ENCODE peak calls at places on chromosome 19, in five cellular contexts. X is stomach, G is testis, C is A549, R is activated B cell treated with CpG ODN at 0.5 μM for 24 hours. W is an unnamed sample.

GRCh38 chr19:5820785-5821184 is 15.9 kb downstream of the NRTN start:
- DNase-seq in C (no peak), G (no peak), R (no peak), X (no peak), W (no peak)

GRCh38 chr19:29677001-29677781 is 11.9 kb downstream of the PLEKHF1 start:
- DNase-seq in X (no peak), G (no peak), C (no peak), R (no peak), W (no peak)

GRCh38 chr19:13018037-13018914 is 23.0 kb downstream of the NFIX start:
- DNase-seq in C (no peak), X (peak), G (peak), R (no peak), W (no peak)

GRCh38 chr19:17328517-17329060 is 6.1 kb downstream of the ANO8 start:
- DNase-seq in C (no peak), G (no peak), R (peak), X (no peak), W (no peak)

GRCh38 chr19:18292460-18292809 is 11.0 kb upstream of the JUND start:
- DNase-seq in C (no peak), X (no peak), G (no peak), R (no peak), W (no peak)

GRCh38 chr19:45444318-45445041 is 20.8 kb upstream of the ERCC1 start:
- DNase-seq in G (peak), X (peak), C (peak), R (peak), W (peak)

GRCh38 chr19:58468216-58468839 is 1.4 kb downstream of the ZNF324 start:
- DNase-seq in G (no peak), X (no peak), C (no peak), R (no peak), W (no peak)

GRCh38 chr19:14023404-14024235 is 4.3 kb upstream of the RLN3 start:
- DNase-seq in R (no peak), C (peak), X (peak), G (peak), W (peak)

GRCh38 chr19:55676384-55676783 is 1.4 kb downstream of the EPN1 start:
- DNase-seq in C (no peak), R (no peak), G (peak), X (peak), W (no peak)

GRCh38 chr19:30423481-30423880 is 51.3 kb downstream of the ZNF536 start:
- DNase-seq in R (no peak), C (no peak), G (peak), X (no peak), W (no peak)

GRCh38 chr19:18440421-18440877 is 2.5 kb upstream of the ISYNA1 start:
- DNase-seq in G (no peak), R (no peak), C (peak), X (no peak), W (no peak)

GRCh38 chr19:50277966-50278580 is 51.1 kb downstream of the KCNC3 start:
- DNase-seq in G (no peak), X (no peak), R (no peak), C (no peak), W (no peak)

GRCh38 chr19:38918526-38918925 is 6.5 kb upstream of the CCER2 start:
- DNase-seq in R (no peak), X (no peak), C (no peak), G (no peak), W (no peak)

GRCh38 chr19:38917516-38917915 is 5.5 kb upstream of the CCER2 start:
- DNase-seq in X (no peak), G (no peak), R (no peak), C (no peak), W (no peak)

GRCh38 chr19:38919837-38920528 is 8.0 kb upstream of the CCER2 start:
- DNase-seq in X (no peak), C (no peak), G (no peak), R (no peak), W (no peak)

GRCh38 chr19:38915329-38916321 is 3.6 kb upstream of the CCER2 start:
- DNase-seq in R (no peak), C (no peak), X (no peak), G (no peak), W (no peak)

DNA sequence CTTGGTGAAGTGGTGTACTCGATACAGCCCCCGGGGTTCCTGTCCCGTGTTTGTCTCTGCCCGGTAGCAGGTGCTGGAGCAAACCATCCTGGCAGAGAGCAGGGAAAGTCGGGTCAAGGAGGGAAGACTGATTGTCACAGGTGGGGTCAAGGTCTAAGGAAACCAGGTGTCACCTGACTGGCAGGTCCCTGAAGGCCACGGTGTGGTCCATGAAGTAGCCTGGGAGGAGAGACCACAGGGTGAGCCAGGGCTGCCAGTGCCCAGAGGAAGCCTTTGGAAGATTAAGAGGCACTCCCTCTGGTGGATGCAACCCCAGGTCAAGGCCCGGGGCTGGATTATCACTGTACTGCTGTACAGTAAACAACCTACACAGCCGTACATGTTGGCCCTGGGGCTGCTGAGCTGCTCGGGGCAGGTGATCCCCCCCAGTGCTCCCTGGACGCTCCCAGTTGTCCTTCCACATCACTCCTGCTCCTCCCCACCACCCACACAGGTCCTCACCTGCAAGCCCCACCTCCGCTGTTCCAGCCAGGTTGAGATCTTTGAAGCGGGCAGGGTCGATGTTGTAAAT is 6.0 kb upstream of the CCER2 start:
- DNase-seq in X (no peak), R (no peak), C (peak), G (peak), W (no peak)
- TF ChIP-seq CTCF in X (no peak), R (no peak), C (peak), G (no peak), W (peak)

DNA sequence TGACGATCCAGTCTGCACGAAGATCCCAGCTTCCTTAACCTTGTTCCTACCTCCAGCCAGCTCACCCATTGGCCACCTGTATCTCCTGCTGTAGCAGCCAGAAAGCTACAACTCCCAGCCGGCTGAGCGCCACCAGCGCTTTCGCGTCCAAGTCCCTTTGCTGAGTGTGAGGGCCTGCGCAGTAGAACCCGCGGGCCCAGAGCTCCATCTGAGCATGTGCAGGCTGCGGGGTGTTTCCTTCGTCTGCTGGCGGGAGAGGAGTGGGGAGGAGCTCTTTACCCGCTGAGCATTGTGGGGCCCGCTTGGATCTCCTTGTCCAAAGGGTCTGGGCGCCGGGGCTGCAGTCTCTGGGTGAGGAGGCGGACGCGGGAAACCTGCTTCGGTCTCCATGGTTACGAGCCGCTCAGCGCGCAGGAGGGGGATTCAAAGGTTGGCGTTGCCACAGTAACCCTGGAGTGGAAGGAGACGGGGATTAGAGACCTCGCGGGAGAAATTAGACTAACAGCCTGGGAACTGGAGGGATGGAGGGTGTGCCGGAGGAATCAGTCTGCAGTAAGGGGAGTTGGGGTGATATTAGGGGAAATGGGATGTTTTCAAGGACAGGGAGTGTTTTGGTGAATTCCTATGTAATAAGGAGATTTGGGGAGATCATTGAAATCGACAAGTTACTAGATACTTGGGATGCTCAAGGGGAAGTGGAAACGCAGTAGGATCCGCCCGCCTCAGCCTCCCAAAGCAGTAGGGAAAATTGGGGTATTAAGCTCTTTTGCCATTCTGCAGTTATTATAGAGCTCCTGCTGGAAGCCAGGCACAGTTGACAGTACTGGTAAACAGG is 33.5 kb downstream of the ZSWIM9 start:
- DNase-seq in C (peak), X (peak), R (peak), G (peak), W (peak)
- TF ChIP-seq CTCF in C (no peak), X (peak), R (no peak), G (no peak), W (no peak)

GRCh38 chr19:2944403-2944774 is 382 bp downstream of the ZNF77 start:
- DNase-seq in C (no peak), X (no peak), R (no peak), G (no peak), W (no peak)

GRCh38 chr19:2949939-2950285 is 5.1 kb upstream of the ZNF77 start:
- DNase-seq in X (peak), R (no peak), G (no peak), C (peak), W (no peak)

GRCh38 chr19:2945575-2946184 is 909 bp upstream of the ZNF77 start:
- DNase-seq in C (no peak), R (no peak), G (no peak), X (no peak), W (no peak)

GRCh38 chr19:2942928-2943640 is 1.7 kb downstream of the ZNF77 start:
- DNase-seq in X (no peak), R (no peak), C (no peak), G (no peak), W (no peak)

DNA sequence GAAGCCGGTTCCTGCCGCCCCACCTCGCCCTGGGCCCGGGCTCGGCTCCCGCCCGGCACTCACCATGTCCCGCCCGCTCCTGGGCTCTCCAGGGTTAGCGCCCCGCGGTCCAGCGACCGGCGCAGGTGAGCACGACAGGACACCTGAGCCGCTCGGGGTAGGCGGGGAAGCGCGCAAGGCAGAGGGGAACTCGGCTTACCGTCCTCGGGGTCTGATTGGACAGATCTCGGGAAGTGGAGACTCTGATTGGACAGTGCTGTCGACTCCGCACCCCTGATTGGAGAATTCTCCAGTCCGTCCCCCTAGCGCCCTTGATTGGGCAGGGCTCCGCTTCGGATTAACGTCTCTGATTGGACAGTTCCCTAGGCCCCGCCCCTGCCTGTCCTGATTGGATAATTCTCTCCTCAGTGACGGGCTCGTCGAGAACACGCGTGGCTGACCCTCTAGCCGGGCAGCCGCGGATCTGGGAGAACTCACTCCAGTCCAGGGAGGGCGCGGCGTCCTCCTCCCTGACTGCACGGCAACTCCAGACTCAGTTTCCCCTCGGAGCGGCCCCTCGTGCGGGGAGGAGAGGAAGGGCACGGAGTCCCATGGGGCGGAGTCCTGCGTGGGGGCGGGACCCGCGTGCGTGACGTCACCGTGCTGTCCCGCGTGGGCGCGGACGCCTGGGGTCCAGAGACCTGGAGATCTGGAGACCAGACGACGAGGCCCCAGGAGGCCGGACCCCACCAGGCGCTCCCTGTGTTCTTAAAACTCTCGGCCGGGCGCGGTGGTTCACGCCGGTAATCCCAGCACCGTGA is at the start of gene ZNF77:
- DNase-seq in R (peak), C (peak), X (peak), G (peak), W (peak)
- TF ChIP-seq CTCF in R (no peak), C (no peak), X (no peak), G (peak), W (no peak)

GRCh38 chr19:7879102-7879770 is 5.0 kb upstream of the PRR36 start:
- DNase-seq in C (no peak), R (no peak), X (no peak), G (no peak), W (no peak)
- TF ChIP-seq CTCF in C (no peak), R (no peak), X (no peak), G (no peak), W (no peak)

GRCh38 chr19:3669616-3670257 is 30.5 kb downstream of the PIP5K1C start:
- DNase-seq in C (no peak), R (no peak), X (no peak), G (no peak), W (no peak)
- TF ChIP-seq CTCF in C (no peak), R (no peak), X (no peak), G (no peak), W (no peak)

GRCh38 chr19:39167461-39168257 is 29.1 kb upstream of the NCCRP1 start:
- DNase-seq in C (no peak), R (no peak), X (peak), G (no peak), W (peak)

GRCh38 chr19:39165857-39166256 is 30.9 kb upstream of the NCCRP1 start:
- DNase-seq in X (no peak), C (no peak), R (no peak), G (no peak), W (no peak)

GRCh38 chr19:39164289-39164688 is 32.5 kb upstream of the NCCRP1 start:
- DNase-seq in R (no peak), G (no peak), X (no peak), C (no peak), W (no peak)

GRCh38 chr19:39168258-39169142 is 28.3 kb upstream of the NCCRP1 start:
- DNase-seq in X (no peak), C (no peak), G (no peak), R (no peak), W (no peak)

GRCh38 chr19:39166571-39167391 is 30.0 kb upstream of the NCCRP1 start:
- DNase-seq in R (no peak), X (peak), C (no peak), G (peak), W (no peak)
- TF ChIP-seq CTCF in R (no peak), X (no peak), C (no peak), G (no peak), W (no peak)

DNA sequence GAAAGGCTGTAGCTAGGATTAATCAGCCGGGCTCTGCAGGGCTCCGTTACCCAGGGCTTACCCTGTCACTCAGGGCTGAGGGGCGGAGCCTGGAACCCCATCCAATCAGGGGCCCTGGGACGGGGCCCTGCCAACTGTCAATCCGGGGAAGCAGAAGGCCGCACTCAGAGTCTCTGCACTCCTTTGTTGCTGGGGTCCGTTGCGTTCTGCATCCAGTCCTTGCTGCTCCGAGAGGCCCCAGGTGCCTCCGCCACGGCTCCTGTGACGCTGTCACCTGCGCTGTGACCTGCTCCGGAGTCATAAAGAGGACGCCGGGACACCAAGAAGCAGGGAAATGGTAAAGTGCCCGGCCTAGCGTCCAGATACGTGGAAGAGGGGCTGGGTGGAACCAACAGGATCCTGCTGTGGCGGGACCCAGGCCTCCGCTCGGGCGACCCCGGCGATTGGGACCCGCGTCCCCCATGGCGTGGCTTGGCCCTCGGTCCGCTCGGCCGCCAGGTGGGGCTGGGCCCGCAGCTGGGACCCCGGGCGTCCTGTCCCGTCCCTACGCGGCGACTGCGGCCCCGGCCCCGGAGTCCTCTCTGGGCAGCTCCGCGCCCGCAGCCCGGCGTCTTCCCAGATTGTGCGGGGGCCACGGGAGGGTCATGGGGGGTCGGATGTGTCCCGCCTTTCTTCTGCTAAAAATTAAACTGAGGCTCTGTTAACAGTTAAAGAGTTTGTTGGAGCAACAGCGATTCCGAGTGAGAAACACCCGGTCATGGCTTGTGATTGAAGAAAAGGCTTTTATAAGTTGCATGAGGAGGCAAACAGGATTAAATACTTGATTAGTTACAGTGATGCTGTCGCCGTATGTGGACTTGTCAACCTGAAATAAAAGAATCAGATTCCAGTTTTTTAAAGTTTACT is at the start of gene ZNF491:
- DNase-seq in G (peak), X (peak), R (peak), C (no peak), W (peak)
- TF ChIP-seq CTCF in G (no peak), X (no peak), R (no peak), C (no peak), W (peak)

DNA sequence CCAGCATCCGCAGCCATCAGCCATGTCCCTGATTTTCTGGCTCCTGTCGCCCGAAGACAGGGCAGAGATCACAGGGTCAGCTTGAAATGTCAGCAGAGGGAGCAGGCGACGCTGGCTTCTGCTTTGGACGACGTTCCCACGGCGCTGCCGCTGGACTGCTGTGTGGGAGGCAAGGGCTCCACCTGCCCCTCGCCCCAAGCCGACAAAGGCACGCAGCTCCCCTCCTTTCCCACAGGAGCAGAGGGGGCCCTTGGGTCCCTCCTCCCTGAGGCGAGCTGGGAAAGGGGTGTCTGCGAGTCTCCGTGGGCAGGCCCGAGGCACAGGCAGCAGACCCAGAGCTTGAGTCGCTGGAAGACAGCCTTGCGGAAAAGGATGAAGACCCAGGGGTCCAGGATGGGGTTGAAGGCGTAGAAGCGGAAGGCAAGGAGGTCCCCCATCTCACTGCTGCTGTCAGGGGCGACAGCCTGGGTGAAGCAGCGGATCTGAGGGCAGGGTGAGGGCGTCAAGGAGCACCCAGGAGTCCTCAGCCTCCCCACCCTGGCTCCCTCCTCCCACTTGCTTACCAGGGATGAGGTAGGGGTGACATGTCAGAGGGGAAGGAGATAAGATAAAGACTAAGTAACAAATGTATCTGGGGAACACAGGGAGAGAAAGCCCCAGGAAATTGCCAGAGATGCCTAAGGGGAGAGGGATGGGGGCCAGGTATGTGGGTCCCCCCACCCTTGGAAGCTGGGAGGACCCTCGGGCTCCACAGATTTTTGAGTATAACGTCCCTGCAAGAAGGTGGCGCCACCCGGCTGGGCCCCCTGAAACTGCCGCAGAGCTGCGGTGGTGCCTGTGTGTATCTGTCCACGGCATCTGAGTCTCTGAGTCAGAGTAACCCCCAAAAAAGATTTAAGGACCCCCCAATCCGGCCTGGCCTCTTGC is 3.4 kb downstream of the PTGIR start:
- DNase-seq in X (no peak), R (no peak), G (no peak), C (no peak), W (no peak)
- TF ChIP-seq CTCF in X (no peak), R (no peak), G (no peak), C (no peak), W (no peak)

W was measured in progenitor cell of endocrine pancreas.